ENCODE peak calls at places on chromosomes 11 and 22, in four cellular contexts. Z is AG09309, A is HFFc6, K is left kidney. P is an unnamed sample.

GRCh38 chr11:44905131-44905866 is 45.4 kb downstream of the TP53I11 start:
- DNase-seq in Z (no peak), A (no peak), K (no peak), P (no peak)

GRCh38 chr11:83816572-83817187 is 530.5 kb upstream of the CCDC90B start:
- DNase-seq in Z (no peak), A (peak; percentile 31), K (peak; percentile 42), P (no peak)

GRCh38 chr22:17368144-17368726 is 1.0 kb upstream of the CECR2 start:
- DNase-seq in Z (no peak), A (no peak), K (no peak), P (no peak)

GRCh38 chr11:73759520-73760065 is 1.3 kb downstream of the RAB6A start:
- DNase-seq in Z (no peak), A (peak; percentile 22), K (peak; percentile 64), P (peak; percentile 8)

GRCh38 chr11:12693485-12694181 is 19.4 kb downstream of the TEAD1 start:
- DNase-seq in Z (peak; percentile 96), A (peak; percentile 97), K (peak; percentile 75), P (peak; percentile 90)

GRCh38 chr11:62399868-62400245 is 19.0 kb upstream of the SCGB1A1 start:
- DNase-seq in Z (no peak), A (no peak), K (peak; percentile 44), P (no peak)

GRCh38 chr22:38218661-38219331 is 17.0 kb downstream of the MAFF start:
- DNase-seq in Z (peak; percentile 80), A (peak; percentile 84), K (peak; percentile 79), P (peak; percentile 78)

GRCh38 chr22:20298803-20299735 is 20.8 kb downstream of the DGCR6L start:
- DNase-seq in Z (no peak), A (peak; percentile 31), K (peak; percentile 95), P (no peak)

GRCh38 chr11:33976351-33977199 is 75.0 kb upstream of the CAPRIN1 start:
- DNase-seq in Z (peak; percentile 81), A (no peak), K (peak; percentile 93), P (peak; percentile 73)

GRCh38 chr11:123145220-123145619 is 49.8 kb downstream of the CLMP start:
- DNase-seq in Z (no peak), A (peak; percentile 77), K (peak; percentile 68), P (peak; percentile 79)

GRCh38 chr22:41943661-41944209 is 3.2 kb downstream of the CENPM start:
- DNase-seq in Z (no peak), A (peak; percentile 33), K (no peak), P (no peak)

GRCh38 chr11:41301023-41301422 is 158.4 kb downstream of the LRRC4C start:
- DNase-seq in Z (no peak), A (no peak), K (no peak), P (no peak)

GRCh38 chr11:114243461-114244372 is 52.5 kb upstream of the NNMT start:
- DNase-seq in Z (no peak), A (no peak), K (peak; percentile 41), P (no peak)

GRCh38 chr11:76174330-76174729 is 32.0 kb downstream of the WNT11 start:
- DNase-seq in Z (no peak), A (no peak), K (no peak), P (no peak)

GRCh38 chr11:119318240-119319135 is 1.6 kb upstream of the MCAM start:
- DNase-seq in Z (no peak), A (no peak), K (peak; percentile 55), P (no peak)

GRCh38 chr11:96397863-96398262 is 8.1 kb downstream of the JRKL start:
- DNase-seq in Z (no peak), A (no peak), K (no peak), P (no peak)

GRCh38 chr11:117300773-117301172 is 9.6 kb downstream of the BACE1-AS start:
- DNase-seq in Z (no peak), A (no peak), K (peak; percentile 94), P (no peak)

GRCh38 chr11:100705447-100705846 is 18.4 kb downstream of the ARHGAP42 start:
- DNase-seq in Z (no peak), A (no peak), K (no peak), P (no peak)

GRCh38 chr11:12606597-12606996 is 67.6 kb upstream of the TEAD1 start:
- DNase-seq in Z (peak; percentile 68), A (peak; percentile 81), K (no peak), P (peak; percentile 83)

GRCh38 chr22:43151251-43152000 is at the start of gene TSPO:
- DNase-seq in Z (no peak), A (peak; percentile 34), K (peak; percentile 64), P (peak; percentile 30)

GRCh38 chr11:30018443-30018842 is 1.6 kb upstream of the KCNA4 start:
- DNase-seq in Z (no peak), A (no peak), K (peak; percentile 62), P (no peak)